ENCODE peak calls at places on chromosome X, in seven cellular contexts. I is NB4; S is T-helper 17 cell; C is stimulated activated naive CD4-positive, alpha-beta T cell; E is GF-D8; M is small intestine; P is lower lobe of right lung. V is an unnamed sample.

GRCh38 chrX:131288738-131289511 is at the start of gene IGSF1:
- DNase-seq in M (no peak), I (peak; percentile 2), C (no peak), P (no peak), E (no peak), S (no peak), V (peak; percentile 60)

GRCh38 chrX:100609591-100609990 is 24.9 kb downstream of the TNMD start:
- DNase-seq in M (no peak), E (no peak), P (no peak), S (no peak), C (no peak), I (no peak), V (no peak)

GRCh38 chrX:130173190-130173895 is 1.6 kb downstream of the RAB33A start:
- DNase-seq in C (no peak), I (peak; percentile 89), M (no peak), P (no peak), E (peak; percentile 53), S (no peak), V (no peak)

GRCh38 chrX:47523297-47523696 is 37.7 kb upstream of the ARAF start:
- DNase-seq in I (peak; percentile 78), E (peak; percentile 0), M (peak; percentile 64), C (peak; percentile 67), P (peak; percentile 89), S (peak; percentile 70), V (peak; percentile 83)

GRCh38 chrX:2299871-2300270 is 200.9 kb downstream of the DHRSX start:
- DNase-seq in E (no peak), I (no peak), M (no peak), S (no peak), P (no peak), C (no peak), V (no peak)

GRCh38 chrX:35340451-35340850 is 397.9 kb downstream of the FAM47B start:
- DNase-seq in E (no peak), I (no peak), C (no peak), P (no peak), M (no peak), S (no peak), V (no peak)

GRCh38 chrX:65253817-65254216 is 277.6 kb upstream of the ZC4H2 start:
- DNase-seq in I (no peak), E (no peak), M (no peak), S (no peak), C (no peak), P (no peak), V (no peak)

GRCh38 chrX:39869846-39870601 is 227.7 kb downstream of the BCOR start:
- DNase-seq in E (no peak), S (no peak), P (no peak), I (peak; percentile 78), C (no peak), M (peak; percentile 34), V (no peak)

GRCh38 chrX:140701480-140701879 is 8.1 kb upstream of the LINC00632 start:
- DNase-seq in S (no peak), C (no peak), M (peak; percentile 0), E (no peak), I (peak; percentile 31), P (no peak), V (peak; percentile 22)

GRCh38 chrX:51899741-51900140 is 6.3 kb downstream of the MAGED1 start:
- DNase-seq in P (no peak), E (no peak), M (no peak), I (no peak), S (no peak), C (no peak), V (no peak)

GRCh38 chrX:99394450-99394849 is 1015.6 kb downstream of the PCDH19 start:
- DNase-seq in M (no peak), P (no peak), I (peak; percentile 8), E (no peak), S (no peak), C (no peak), V (no peak)

GRCh38 chrX:6718766-6719165 is 183.8 kb upstream of the VCX3A start:
- DNase-seq in M (no peak), E (no peak), I (no peak), S (no peak), P (no peak), C (no peak), V (no peak)

GRCh38 chrX:134711135-134711941 is 53.1 kb upstream of the PLAC1 start:
- DNase-seq in C (no peak), P (no peak), I (no peak), E (no peak), S (no peak), M (no peak), V (no peak)

GRCh38 chrX:30906726-30907125 is 17.7 kb upstream of the TAB3 start:
- DNase-seq in C (no peak), S (no peak), E (no peak), M (no peak), P (no peak), I (no peak), V (no peak)

GRCh38 chrX:100622989-100623388 is 13.6 kb downstream of the TSPAN6 start:
- DNase-seq in S (no peak), E (no peak), C (no peak), P (no peak), M (no peak), I (no peak), V (no peak)

GRCh38 chrX:120549483-120550452 is 11.0 kb downstream of the CUL4B start:
- DNase-seq in S (no peak), I (peak; percentile 9), M (peak; percentile 40), P (no peak), E (no peak), C (no peak), V (peak; percentile 53)

GRCh38 chrX:43557792-43558191 is 98.3 kb upstream of the MAOA start:
- DNase-seq in M (peak; percentile 59), E (no peak), S (peak; percentile 11), P (peak; percentile 41), C (peak; percentile 63), I (peak; percentile 58), V (peak; percentile 81)

GRCh38 chrX:80808854-80809493 is 703 bp downstream of the BRWD3 start:
- DNase-seq in P (no peak), C (no peak), M (peak; percentile 32), S (peak; percentile 13), I (peak; percentile 33), E (no peak), V (peak; percentile 30)

GRCh38 chrX:13001097-13001496 is 26.2 kb downstream of the TMSB4X start:
- DNase-seq in E (no peak), S (no peak), I (no peak), M (no peak), P (no peak), C (no peak), V (no peak)

GRCh38 chrX:139287155-139287924 is 243.2 kb upstream of the F9 start:
- DNase-seq in M (peak; percentile 33), E (no peak), P (no peak), I (no peak), S (no peak), C (no peak), V (peak; percentile 6)

GRCh38 chrX:10677490-10677889 is 57.1 kb upstream of the MID1 start:
- DNase-seq in C (no peak), E (no peak), S (no peak), I (no peak), P (no peak), M (no peak), V (no peak)

GRCh38 chrX:19874391-19875050 is 12.9 kb downstream of the SH3KBP1 start:
- DNase-seq in C (no peak), P (no peak), E (no peak), M (no peak), I (peak; percentile 70), S (no peak), V (no peak)

GRCh38 chrX:15856580-15856979 is 2.0 kb upstream of the AP1S2 start:
- DNase-seq in C (no peak), I (no peak), S (no peak), M (no peak), E (no peak), P (no peak), V (no peak)

GRCh38 chrX:38215141-38215540 is 5.5 kb downstream of the SRPX start:
- DNase-seq in P (no peak), I (no peak), E (no peak), M (no peak), C (no peak), S (no peak), V (no peak)

GRCh38 chrX:133979641-133980230 is 5.7 kb downstream of the GPC3 start:
- DNase-seq in C (no peak), I (no peak), M (no peak), E (no peak), P (no peak), S (no peak), V (no peak)

GRCh38 chrX:14030248-14030592 is 528 bp upstream of the GEMIN8 start:
- DNase-seq in C (no peak), P (no peak), S (no peak), M (peak; percentile 28), E (no peak), I (peak; percentile 43), V (no peak)

GRCh38 chrX:103585421-103586313 is at the start of gene TCEAL4:
- DNase-seq in M (peak; percentile 49), I (no peak), E (no peak), C (peak; percentile 16), P (peak; percentile 74), S (peak; percentile 23), V (peak; percentile 74)

GRCh38 chrX:78329486-78329885 is 2.1 kb upstream of the CYSLTR1 start:
- DNase-seq in E (no peak), P (no peak), C (peak; percentile 15), S (no peak), I (no peak), M (no peak), V (no peak)

GRCh38 chrX:45722471-45722870 is 521.8 kb upstream of the DIPK2B start:
- DNase-seq in P (no peak), I (no peak), C (no peak), E (no peak), S (no peak), M (no peak), V (no peak)

GRCh38 chrX:72107320-72107719 is 24.4 kb downstream of the RTL5 start:
- DNase-seq in I (peak; percentile 88), P (no peak), C (no peak), S (no peak), M (no peak), E (no peak), V (no peak)

GRCh38 chrX:110665636-110666035 is 130.0 kb downstream of the CHRDL1 start:
- DNase-seq in C (no peak), I (peak; percentile 26), S (no peak), M (peak; percentile 18), P (peak; percentile 44), E (no peak), V (peak; percentile 54)

GRCh38 chrX:20378291-20378920 is 111.7 kb upstream of the RPS6KA3 start:
- DNase-seq in E (no peak), C (no peak), M (peak; percentile 90), S (no peak), P (no peak), I (no peak), V (peak; percentile 53)

GRCh38 chrX:150635952-150636351 is 57.2 kb upstream of the MTMR1 start:
- DNase-seq in E (no peak), C (no peak), S (no peak), P (no peak), M (no peak), I (no peak), V (no peak)

GRCh38 chrX:17732138-17732783 is 5.0 kb upstream of the SCML1 start:
- DNase-seq in E (no peak), C (no peak), M (no peak), S (no peak), P (no peak), I (no peak), V (no peak)

GRCh38 chrX:29466441-29466840 is 748.9 kb upstream of the MAGEB2 start:
- DNase-seq in I (no peak), C (no peak), S (no peak), P (no peak), M (no peak), E (no peak), V (no peak)

GRCh38 chrX:49042581-49043219 is 457 bp downstream of the TFE3 start:
- DNase-seq in P (no peak), M (no peak), S (no peak), E (no peak), I (no peak), C (peak; percentile 18), V (no peak)